ENCODE peak calls at places on chromosomes 7 and 10, in four cellular contexts. One of them, this sample, is unnamed.

GRCh38 chr10:68902382-68902781 is 1.3 kb downstream of the DDX50 start:
- DNase-seq in A549: no peak
- DNase-seq in neural crest cell: no peak
- DNase-seq in osteocyte: no peak
- DNase-seq in this sample: no peak

GRCh38 chr7:27547401-27547800 is 115.3 kb downstream of the HIBADH start:
- DNase-seq in osteocyte: no peak
- DNase-seq in A549: no peak
- DNase-seq in neural crest cell: no peak
- DNase-seq in this sample: no peak

GRCh38 chr7:105963038-105963667 is at the start of gene CDHR3:
- DNase-seq in A549: no peak
- DNase-seq in osteocyte: no peak
- DNase-seq in neural crest cell: no peak
- DNase-seq in this sample: no peak

GRCh38 chr10:122242266-122242665 is 28.8 kb upstream of the BTBD16 start:
- DNase-seq in osteocyte: no peak
- DNase-seq in A549: no peak
- DNase-seq in neural crest cell: no peak
- DNase-seq in this sample: no peak

GRCh38 chr10:97651773-97652172 is 11.3 kb downstream of the PI4K2A start:
- DNase-seq in osteocyte: no peak
- DNase-seq in A549: no peak
- DNase-seq in neural crest cell: no peak
- DNase-seq in this sample: no peak

GRCh38 chr7:25801214-25801613 is 350.8 kb upstream of the NFE2L3 start:
- DNase-seq in A549: no peak
- DNase-seq in osteocyte: no peak
- DNase-seq in neural crest cell: no peak
- DNase-seq in this sample: no peak

GRCh38 chr7:31175672-31176071 is 123.6 kb downstream of the ADCYAP1R1 start:
- DNase-seq in neural crest cell: no peak
- DNase-seq in A549: peak; percentile 11
- DNase-seq in osteocyte: no peak
- DNase-seq in this sample: no peak

GRCh38 chr7:134763960-134764359 is 15.5 kb upstream of the CALD1 start:
- DNase-seq in A549: no peak
- DNase-seq in osteocyte: no peak
- DNase-seq in neural crest cell: no peak
- DNase-seq in this sample: no peak

GRCh38 chr7:74214816-74215630 is 5.2 kb downstream of the LAT2 start:
- DNase-seq in osteocyte: no peak
- DNase-seq in neural crest cell: no peak
- DNase-seq in A549: no peak
- DNase-seq in this sample: no peak

GRCh38 chr7:25075459-25075858 is 49.6 kb downstream of the CYCS start:
- DNase-seq in neural crest cell: no peak
- DNase-seq in A549: no peak
- DNase-seq in osteocyte: no peak
- DNase-seq in this sample: no peak

GRCh38 chr7:43694399-43694748 is 34.9 kb downstream of the COA1 start:
- DNase-seq in neural crest cell: no peak
- DNase-seq in A549: no peak
- DNase-seq in osteocyte: no peak
- DNase-seq in this sample: no peak

GRCh38 chr7:27159278-27160146 is 3.0 kb upstream of the HOXA7 start:
- DNase-seq in neural crest cell: no peak
- DNase-seq in osteocyte: no peak
- DNase-seq in A549: no peak
- DNase-seq in this sample: peak; percentile 15

GRCh38 chr10:100637785-100638184 is 102.0 kb downstream of the HIF1AN start:
- DNase-seq in osteocyte: no peak
- DNase-seq in A549: peak; percentile 67
- DNase-seq in neural crest cell: peak; percentile 69
- DNase-seq in this sample: no peak

GRCh38 chr7:157077986-157078644 is 60.6 kb upstream of the UBE3C start:
- DNase-seq in A549: no peak
- DNase-seq in neural crest cell: no peak
- DNase-seq in osteocyte: no peak
- DNase-seq in this sample: no peak

GRCh38 chr10:132636358-132636757 is 98.8 kb downstream of the INPP5A start:
- DNase-seq in neural crest cell: no peak
- DNase-seq in osteocyte: no peak
- DNase-seq in A549: no peak
- DNase-seq in this sample: no peak

GRCh38 chr7:117375380-117375779 is 51.9 kb downstream of the ASZ1 start:
- DNase-seq in neural crest cell: no peak
- DNase-seq in osteocyte: no peak
- DNase-seq in A549: no peak
- DNase-seq in this sample: no peak
- TF ChIP-seq CTCF in neural crest cell: no peak
- TF ChIP-seq CTCF in osteocyte: peak; percentile 51
- TF ChIP-seq CTCF in A549: no peak
- TF ChIP-seq CTCF in this sample: no peak

GRCh38 chr10:25758041-25758457 is 176.0 kb upstream of the MYO3A start:
- DNase-seq in A549: peak; percentile 10
- DNase-seq in osteocyte: no peak
- DNase-seq in neural crest cell: peak; percentile 33
- DNase-seq in this sample: no peak
- TF ChIP-seq CTCF in A549: peak; percentile 51
- TF ChIP-seq CTCF in osteocyte: peak; percentile 62
- TF ChIP-seq CTCF in neural crest cell: peak; percentile 86
- TF ChIP-seq CTCF in this sample: no peak

DNA sequence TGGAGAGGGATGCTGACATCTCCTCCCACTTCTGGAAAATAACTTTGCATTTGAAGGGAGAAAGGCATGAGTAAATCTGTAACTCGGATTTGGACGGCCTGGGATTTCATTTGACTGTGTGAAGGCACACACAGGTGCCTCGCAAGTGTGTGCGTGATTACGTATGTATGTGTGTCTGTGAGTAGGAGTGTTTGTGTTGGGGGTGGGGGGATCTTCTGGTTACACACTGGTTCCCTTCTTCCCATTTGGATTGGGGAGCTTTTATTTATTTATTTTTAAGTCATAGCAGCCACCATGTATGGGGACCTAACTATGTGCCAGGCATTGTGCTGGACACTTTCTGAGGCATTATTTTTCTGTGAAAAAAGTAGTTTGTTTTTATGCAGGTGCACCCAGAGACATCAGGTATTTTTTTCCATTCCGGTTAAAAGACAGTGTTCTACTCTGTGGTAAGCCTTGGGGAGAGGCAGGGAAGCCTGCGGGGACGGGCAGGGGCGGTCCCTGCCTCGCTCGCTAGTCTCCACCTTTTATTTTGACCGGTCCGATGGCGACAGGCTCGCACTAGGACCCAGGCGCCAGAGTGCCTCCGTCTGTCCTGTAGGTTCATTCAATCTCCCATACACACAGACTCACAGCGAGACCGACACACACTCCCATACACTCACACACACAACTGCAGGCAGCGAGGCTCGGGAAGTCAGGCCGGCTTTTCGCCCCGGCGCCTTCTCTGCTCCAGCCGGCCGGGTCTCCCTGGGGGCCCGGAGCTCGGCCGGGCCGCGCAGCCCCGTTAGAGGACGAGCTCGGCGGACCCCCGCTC is at the start of gene MXI1:
- DNase-seq in A549: peak; percentile 80
- DNase-seq in osteocyte: no peak
- DNase-seq in neural crest cell: peak; percentile 53
- DNase-seq in this sample: no peak
- TF ChIP-seq CTCF in A549: no peak
- TF ChIP-seq CTCF in osteocyte: no peak
- TF ChIP-seq CTCF in neural crest cell: no peak
- TF ChIP-seq CTCF in this sample: no peak

DNA sequence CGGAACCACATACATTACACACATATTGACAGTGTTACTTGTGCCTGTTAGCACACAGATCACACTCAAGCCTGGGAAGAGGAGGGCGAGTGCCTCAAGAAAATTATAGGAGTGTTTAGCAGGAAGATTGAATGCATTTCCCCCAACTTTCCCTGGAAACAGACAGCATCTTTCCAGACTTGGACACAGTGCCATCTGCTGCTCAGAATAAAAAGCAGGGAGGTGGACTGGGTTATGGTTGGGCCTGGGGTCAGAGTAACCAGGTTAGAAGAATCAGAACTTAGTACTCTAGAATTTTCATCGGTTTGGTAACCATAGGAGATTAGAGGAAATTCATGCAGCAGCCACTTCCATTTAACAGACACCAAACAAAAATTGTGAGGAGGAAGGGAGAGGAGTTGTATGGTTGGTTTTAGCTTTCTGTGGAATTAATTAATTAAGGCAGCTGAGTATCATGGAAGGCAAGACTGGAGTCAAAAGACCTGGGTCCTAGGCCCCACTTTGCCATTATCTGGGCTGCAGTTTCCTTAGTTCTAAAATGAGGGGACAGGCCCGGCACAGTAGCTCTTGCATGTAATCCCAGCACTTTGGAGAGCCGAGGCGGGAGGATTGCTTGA is 43.4 kb upstream of the OPTN start:
- DNase-seq in neural crest cell: no peak
- DNase-seq in A549: peak; percentile 43
- DNase-seq in osteocyte: no peak
- DNase-seq in this sample: no peak
- TF ChIP-seq CTCF in neural crest cell: peak; percentile 60
- TF ChIP-seq CTCF in A549: peak; percentile 61
- TF ChIP-seq CTCF in osteocyte: peak; percentile 76
- TF ChIP-seq CTCF in this sample: no peak

GRCh38 chr7:84912537-84912936 is 274.3 kb downstream of the SEMA3D start:
- DNase-seq in osteocyte: no peak
- DNase-seq in A549: no peak
- DNase-seq in neural crest cell: no peak
- DNase-seq in this sample: no peak

GRCh38 chr7:84912993-84913635 is 273.7 kb downstream of the SEMA3D start:
- DNase-seq in A549: no peak
- DNase-seq in neural crest cell: no peak
- DNase-seq in osteocyte: no peak
- DNase-seq in this sample: no peak

GRCh38 chr7:84916161-84916560 is 270.7 kb downstream of the SEMA3D start:
- DNase-seq in A549: no peak
- DNase-seq in neural crest cell: no peak
- DNase-seq in osteocyte: no peak
- DNase-seq in this sample: no peak

GRCh38 chr7:84913731-84914130 is 273.1 kb downstream of the SEMA3D start:
- DNase-seq in osteocyte: no peak
- DNase-seq in A549: no peak
- DNase-seq in neural crest cell: no peak
- DNase-seq in this sample: no peak

GRCh38 chr7:84914598-84914997 is 272.3 kb downstream of the SEMA3D start:
- DNase-seq in neural crest cell: no peak
- DNase-seq in A549: no peak
- DNase-seq in osteocyte: no peak
- DNase-seq in this sample: no peak
- TF ChIP-seq CTCF in neural crest cell: no peak
- TF ChIP-seq CTCF in A549: peak; percentile 12
- TF ChIP-seq CTCF in osteocyte: no peak
- TF ChIP-seq CTCF in this sample: no peak

DNA sequence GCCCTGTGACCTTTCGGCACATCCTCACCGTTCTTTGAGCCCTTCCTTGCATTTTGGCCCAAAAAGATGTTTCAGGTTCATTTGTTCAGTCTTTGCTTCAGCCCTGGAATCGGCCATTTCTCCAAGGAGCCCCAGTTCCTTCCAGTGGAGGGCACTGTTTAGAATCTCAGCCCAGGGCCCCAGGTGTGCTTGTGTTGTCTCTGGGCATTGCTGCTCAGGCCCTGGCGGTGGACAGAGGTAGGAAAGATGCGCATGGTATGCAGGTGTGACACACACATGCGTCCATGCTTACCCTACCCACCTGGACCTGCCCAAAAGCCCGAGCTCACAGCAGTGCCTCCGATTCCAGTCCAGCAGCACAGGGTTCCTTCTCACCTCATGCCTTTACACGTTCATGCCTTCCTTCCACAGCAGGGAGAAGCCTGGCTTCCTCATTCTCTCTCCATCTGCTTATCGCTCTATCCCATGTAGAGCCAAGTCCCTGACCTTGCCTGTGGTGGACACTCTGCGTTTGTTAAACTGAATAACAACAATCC is 70.6 kb downstream of the LHPP start:
- DNase-seq in A549: peak; percentile 56
- DNase-seq in osteocyte: no peak
- DNase-seq in neural crest cell: no peak
- DNase-seq in this sample: no peak
- TF ChIP-seq CTCF in A549: peak; percentile 27
- TF ChIP-seq CTCF in osteocyte: peak; percentile 45
- TF ChIP-seq CTCF in neural crest cell: peak; percentile 63
- TF ChIP-seq CTCF in this sample: no peak

DNA sequence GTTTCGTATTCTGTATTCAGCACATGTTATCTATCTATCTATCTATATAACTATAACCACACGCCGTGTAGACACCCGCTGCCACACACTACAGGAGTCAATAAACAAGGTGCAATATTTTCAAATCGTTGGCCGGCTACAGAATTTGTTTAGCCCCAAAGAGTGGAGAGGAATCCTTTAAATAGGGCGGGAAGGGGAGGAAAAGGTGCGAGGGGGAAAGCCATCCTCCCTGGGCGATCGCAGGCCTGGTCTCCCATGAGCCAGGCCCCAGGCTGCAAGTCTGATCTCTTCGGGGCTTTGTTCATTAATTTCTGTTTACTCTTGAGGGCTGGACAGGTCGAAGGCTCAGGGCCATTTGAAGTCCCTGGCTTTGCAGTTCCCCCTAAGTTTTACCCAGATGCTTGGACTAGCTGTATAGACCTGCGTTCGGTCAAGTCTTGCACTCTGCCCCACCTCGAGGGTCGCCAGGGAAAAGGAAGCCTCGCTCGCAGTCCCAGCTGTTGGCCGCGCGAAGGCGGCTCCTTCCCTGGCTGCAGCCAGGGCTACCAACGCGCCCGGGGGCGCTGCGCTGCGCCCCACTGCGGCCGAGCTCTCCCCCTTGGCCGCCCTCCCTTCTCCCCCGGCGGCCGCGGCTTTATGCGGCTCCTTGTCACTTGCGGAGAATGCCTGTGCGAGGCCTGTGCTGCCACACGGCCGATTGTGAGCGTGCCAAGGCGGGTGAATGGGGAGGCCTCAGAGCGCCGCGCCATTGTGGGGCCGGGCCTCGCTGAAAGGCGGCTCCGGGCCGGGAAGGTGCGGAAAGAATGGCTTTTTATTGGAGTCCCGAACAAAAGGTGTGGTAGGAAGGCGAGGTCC is 3.9 kb downstream of the NKX2-3 start:
- DNase-seq in A549: no peak
- DNase-seq in osteocyte: no peak
- DNase-seq in neural crest cell: no peak
- DNase-seq in this sample: no peak
- TF ChIP-seq CTCF in A549: no peak
- TF ChIP-seq CTCF in osteocyte: no peak
- TF ChIP-seq CTCF in neural crest cell: no peak
- TF ChIP-seq CTCF in this sample: no peak